ENCODE peak calls at places on chromosome 11, in seven cellular contexts. I is ureter; F is RWPE1; H is EL; P is islet precursor cell; E is stimulated activated CD8-positive, alpha-beta memory T cell treated with anti-CD3 and anti-CD28 coated beads, Interleukin-15, amount 100 ng/mL, for 48 hours; Q is CD8-positive, alpha-beta memory T cell. Z is an unnamed sample.

GRCh38 chr11:85723088-85723487 is 37.1 kb upstream of the CCDC89 start:
- DNase-seq in F (peak), E (no peak), Q (no peak), I (no peak), P (no peak), H (no peak), Z (no peak)

GRCh38 chr11:73415854-73416615 is 39.8 kb downstream of the RELT start:
- DNase-seq in F (peak), I (no peak), P (no peak), Q (no peak), H (peak), E (no peak), Z (no peak)

GRCh38 chr11:97909544-97910394 is 1111.0 kb upstream of the CNTN5 start:
- DNase-seq in P (no peak), F (no peak), E (no peak), I (no peak), H (peak), Q (no peak), Z (no peak)

GRCh38 chr11:1234771-1235614 is 12.1 kb downstream of the MUC5B start:
- DNase-seq in E (no peak), P (peak), Q (no peak), H (no peak), I (no peak), F (no peak), Z (no peak)

GRCh38 chr11:1847941-1848639 is 4.8 kb upstream of the LSP1 start:
- DNase-seq in H (no peak), E (no peak), P (no peak), F (no peak), Q (no peak), I (no peak), Z (no peak)

GRCh38 chr11:68756171-68756766 is 4.9 kb upstream of the TESMIN start:
- DNase-seq in P (no peak), E (no peak), I (no peak), F (no peak), Q (no peak), H (peak), Z (no peak)

GRCh38 chr11:82557274-82557673 is 176.4 kb downstream of the FAM181B start:
- DNase-seq in P (no peak), F (no peak), I (no peak), E (no peak), Q (no peak), H (no peak), Z (peak)

GRCh38 chr11:82004537-82005213 is 729.0 kb downstream of the FAM181B start:
- DNase-seq in F (no peak), I (no peak), P (no peak), H (no peak), E (no peak), Q (no peak), Z (no peak)

GRCh38 chr11:60950933-60951610 is 904 bp downstream of the SLC15A3 start:
- DNase-seq in F (no peak), E (no peak), P (no peak), I (no peak), H (peak), Q (peak), Z (no peak)

GRCh38 chr11:62588966-62589637 is 2.2 kb downstream of the TUT1 start:
- DNase-seq in Q (no peak), F (no peak), H (no peak), I (no peak), P (no peak), E (no peak), Z (no peak)

GRCh38 chr11:64655901-64656601 is 65.0 kb downstream of the SLC22A12 start:
- DNase-seq in F (no peak), H (no peak), P (no peak), I (no peak), Q (no peak), E (no peak), Z (no peak)

GRCh38 chr11:3674189-3674588 is 3.0 kb upstream of the CHRNA10 start:
- DNase-seq in P (peak), Q (no peak), I (no peak), F (peak), H (peak), E (no peak), Z (no peak)

GRCh38 chr11:70111269-70112016 is 33.3 kb downstream of the ANO1 start:
- DNase-seq in H (peak), P (peak), F (no peak), I (no peak), E (no peak), Q (no peak), Z (peak)

GRCh38 chr11:2137202-2138071 is 1.8 kb downstream of the IGF2 start:
- DNase-seq in Q (no peak), P (peak), E (no peak), H (peak), F (peak), I (peak), Z (no peak)

GRCh38 chr11:78325274-78325781 is 92.3 kb downstream of the GAB2 start:
- DNase-seq in H (no peak), I (no peak), E (no peak), P (no peak), F (no peak), Q (peak), Z (no peak)

GRCh38 chr11:102323542-102324261 is 6.4 kb downstream of the BIRC3 start:
- DNase-seq in E (no peak), P (no peak), H (peak), Q (no peak), F (no peak), I (no peak), Z (no peak)

GRCh38 chr11:131581006-131581405 is 210.6 kb downstream of the NTM start:
- DNase-seq in H (no peak), P (no peak), I (no peak), Q (no peak), E (no peak), F (no peak), Z (no peak)

GRCh38 chr11:43908683-43909082 is 28.1 kb downstream of the ALKBH3 start:
- DNase-seq in Q (no peak), E (no peak), H (no peak), I (no peak), P (no peak), F (no peak), Z (no peak)

GRCh38 chr11:106077609-106078517 is at the start of gene AASDHPPT:
- DNase-seq in I (no peak), F (peak), P (peak), E (no peak), H (peak), Q (no peak), Z (peak)

GRCh38 chr11:28697920-28698827 is 590.0 kb downstream of the METTL15 start:
- DNase-seq in I (peak), F (peak), H (peak), Q (no peak), E (no peak), P (peak), Z (peak)

GRCh38 chr11:33043221-33043833 is 4.0 kb downstream of the TCP11L1 start:
- DNase-seq in E (no peak), P (no peak), Q (no peak), H (peak), F (no peak), I (no peak), Z (no peak)

GRCh38 chr11:106959800-106960199 is 58.5 kb downstream of the GUCY1A2 start:
- DNase-seq in H (no peak), P (no peak), E (no peak), F (no peak), I (no peak), Q (no peak), Z (no peak)

GRCh38 chr11:124793466-124794278 is 6.5 kb downstream of the MSANTD2 start:
- DNase-seq in F (peak), H (peak), Q (peak), P (no peak), I (no peak), E (no peak), Z (peak)

GRCh38 chr11:6354651-6355485 is 34.6 kb upstream of the CAVIN3 start:
- DNase-seq in I (no peak), E (no peak), Q (no peak), H (no peak), P (no peak), F (no peak), Z (no peak)

GRCh38 chr11:60699282-60699681 is at the start of gene MS4A8:
- DNase-seq in I (no peak), P (no peak), F (no peak), Q (no peak), H (no peak), E (no peak), Z (peak)

GRCh38 chr11:93133710-93134109 is 64.1 kb downstream of the SLC36A4 start:
- DNase-seq in F (no peak), Q (no peak), H (peak), P (no peak), I (no peak), E (no peak), Z (no peak)

GRCh38 chr11:115653076-115653475 is 148.9 kb upstream of the CADM1 start:
- DNase-seq in I (no peak), E (no peak), P (no peak), H (no peak), F (no peak), Q (no peak), Z (no peak)

GRCh38 chr11:64971421-64972233 is at the start of gene MAJIN:
- DNase-seq in Q (peak), E (peak), P (peak), H (peak), F (peak), I (peak), Z (no peak)

GRCh38 chr11:104565581-104565956 is 332.7 kb downstream of the CASP12 start:
- DNase-seq in E (no peak), H (no peak), P (no peak), F (no peak), I (no peak), Q (no peak), Z (no peak)

GRCh38 chr11:65487467-65488272 is 11.2 kb upstream of the MALAT1 start:
- DNase-seq in H (peak), P (peak), Q (no peak), I (peak), F (peak), E (no peak), Z (peak)

GRCh38 chr11:61747389-61748285 is 4.8 kb upstream of the MYRF start:
- DNase-seq in F (peak), H (peak), P (peak), I (peak), E (no peak), Q (peak), Z (no peak)

GRCh38 chr11:20275987-20276660 is 87.4 kb upstream of the HTATIP2 start:
- DNase-seq in H (no peak), E (no peak), Q (no peak), P (no peak), F (no peak), I (no peak), Z (no peak)

GRCh38 chr11:61654397-61654829 is 25.8 kb upstream of the DAGLA start:
- DNase-seq in Q (no peak), E (no peak), I (no peak), F (no peak), H (no peak), P (no peak), Z (no peak)

GRCh38 chr11:76380977-76381719 is at the start of the genes GVQW3 and THAP12:
- DNase-seq in F (peak), I (peak), E (peak), P (peak), H (peak), Q (peak), Z (peak)

GRCh38 chr11:92212530-92212929 is 12.1 kb upstream of the FAT3 start:
- DNase-seq in F (no peak), Q (no peak), P (no peak), H (no peak), E (no peak), I (no peak), Z (no peak)

GRCh38 chr11:2761131-2762030 is 61.6 kb upstream of the KCNQ1OT1 start:
- DNase-seq in Q (no peak), P (peak), I (no peak), H (no peak), F (no peak), E (no peak), Z (no peak)